ENCODE peak calls at places on chromosomes 2 and 18, in six cellular contexts. V, P, Y, L, K and J are unnamed samples.

GRCh38 chr2:127035212-127035611 is 71.7 kb downstream of the BIN1 start:
- ATAC-seq in L (peak; percentile 99), Y (no peak), K (peak; percentile 53), P (peak; percentile 75), V (peak; percentile 53), J (no peak)

GRCh38 chr2:110206056-110206455 is 1.2 kb upstream of the NPHP1 start:
- ATAC-seq in P (no peak), L (no peak), K (peak; percentile 24), V (peak; percentile 72), Y (no peak), J (no peak)

GRCh38 chr18:33116376-33116775 is 324.1 kb downstream of the CCDC178 start:
- ATAC-seq in Y (no peak), V (no peak), L (no peak), P (no peak), K (no peak), J (no peak)

GRCh38 chr18:22378672-22379282 is 38.9 kb downstream of the CTAGE1 start:
- ATAC-seq in L (peak; percentile 83), Y (peak; percentile 66), V (peak; percentile 75), K (peak; percentile 91), P (peak; percentile 74), J (peak; percentile 43)

GRCh38 chr2:186027922-186028321 is 289.3 kb downstream of the FSIP2 start:
- ATAC-seq in K (no peak), V (no peak), L (peak; percentile 71), P (peak; percentile 84), Y (no peak), J (no peak)

GRCh38 chr2:162056796-162057399 is 17.1 kb downstream of the DPP4 start:
- ATAC-seq in P (no peak), Y (no peak), K (no peak), V (no peak), L (no peak), J (no peak)

GRCh38 chr2:118882693-118883336 is 35.4 kb upstream of the EN1 start:
- ATAC-seq in K (peak; percentile 90), Y (peak; percentile 91), P (peak; percentile 93), V (peak; percentile 93), L (peak; percentile 90), J (peak; percentile 62)

GRCh38 chr2:30915485-30915884 is 108.2 kb upstream of the CAPN13 start:
- ATAC-seq in V (peak; percentile 78), L (peak; percentile 94), Y (peak; percentile 41), K (peak; percentile 90), P (peak; percentile 57), J (no peak)

GRCh38 chr2:113212245-113213060 is 38.7 kb downstream of the PSD4 start:
- ATAC-seq in Y (no peak), K (peak; percentile 59), V (no peak), L (peak; percentile 55), P (no peak), J (peak; percentile 54)

GRCh38 chr2:39728941-39729351 is 50.1 kb downstream of the THUMPD2 start:
- ATAC-seq in Y (no peak), P (peak; percentile 86), V (peak; percentile 86), L (peak; percentile 80), K (peak; percentile 82), J (no peak)

GRCh38 chr2:235030936-235031335 is 79.1 kb downstream of the SH3BP4 start:
- ATAC-seq in P (no peak), L (no peak), Y (no peak), K (no peak), V (no peak), J (no peak)

DNA sequence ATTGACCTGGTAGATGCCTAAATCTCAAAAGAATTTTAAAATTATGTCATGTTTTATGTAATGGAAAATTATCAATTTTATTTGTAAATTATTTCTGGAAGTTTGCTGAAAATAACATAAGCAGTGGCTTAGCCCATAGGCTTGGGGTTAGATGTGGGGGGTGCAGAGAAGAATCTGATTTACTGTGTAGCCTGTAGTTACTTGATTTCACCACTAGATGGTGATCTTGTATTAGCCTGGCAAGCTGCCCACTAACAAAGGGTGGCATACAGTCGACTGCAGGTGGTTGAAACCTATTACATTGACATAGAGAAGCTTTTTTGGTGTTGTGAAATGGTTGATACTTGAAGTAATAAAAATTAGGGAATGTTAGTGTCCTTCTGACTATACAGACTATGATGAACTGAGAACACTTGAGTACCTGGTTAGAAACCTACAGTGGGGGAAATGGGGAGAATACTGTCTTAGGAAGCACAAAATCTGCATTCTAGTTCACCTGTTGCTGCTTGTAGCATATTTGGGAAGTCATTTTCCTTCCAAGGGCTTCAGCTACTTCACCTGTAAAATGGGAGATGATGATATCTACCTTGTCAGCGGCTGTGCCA is 191.0 kb upstream of the LHCGR start:
- ATAC-seq in P (peak; percentile 98), V (peak; percentile 93), L (peak; percentile 97), Y (peak; percentile 81), K (peak; percentile 96), J (peak; percentile 55)
- TF ChIP-seq EP300 in P (no peak), V (no peak), L (no peak), Y (no peak), K (no peak), J (no peak)

GRCh38 chr2:15941970-15942710 is 1.8 kb downstream of the MYCN start:
- ATAC-seq in Y (no peak), P (no peak), L (no peak), V (no peak), K (peak; percentile 24), J (no peak)

GRCh38 chr2:15943914-15944313 is 3.6 kb downstream of the MYCN start:
- ATAC-seq in P (no peak), V (no peak), Y (no peak), L (no peak), K (no peak), J (no peak)

GRCh38 chr2:15944325-15945017 is 4.1 kb downstream of the MYCN start:
- ATAC-seq in K (no peak), L (no peak), P (no peak), V (no peak), Y (no peak), J (no peak)

GRCh38 chr2:15942711-15943345 is 2.5 kb downstream of the MYCN start:
- ATAC-seq in L (no peak), K (no peak), Y (no peak), V (no peak), P (no peak), J (no peak)

GRCh38 chr2:15943378-15943851 is 3.1 kb downstream of the MYCN start:
- ATAC-seq in Y (no peak), L (peak; percentile 21), V (peak; percentile 58), P (no peak), K (no peak), J (no peak)
- TF ChIP-seq CTCF in Y (no peak), L (peak; percentile 72), V (peak; percentile 57), P (peak; percentile 18), K (peak; percentile 32), J (no peak)

GRCh38 chr2:2292381-2292780 is 38.7 kb downstream of the MYT1L start:
- ATAC-seq in L (no peak), P (no peak), Y (no peak), K (no peak), V (no peak), J (no peak)

GRCh38 chr2:2291500-2292260 is 39.4 kb downstream of the MYT1L start:
- ATAC-seq in K (peak; percentile 91), V (peak; percentile 66), L (peak; percentile 94), Y (peak; percentile 44), P (no peak), J (no peak)

GRCh38 chr2:2286592-2286991 is 44.5 kb downstream of the MYT1L start:
- ATAC-seq in V (no peak), L (no peak), K (no peak), Y (no peak), P (no peak), J (no peak)
- TF ChIP-seq EP300 in V (no peak), L (no peak), K (no peak), Y (no peak), P (no peak), J (no peak)

DNA sequence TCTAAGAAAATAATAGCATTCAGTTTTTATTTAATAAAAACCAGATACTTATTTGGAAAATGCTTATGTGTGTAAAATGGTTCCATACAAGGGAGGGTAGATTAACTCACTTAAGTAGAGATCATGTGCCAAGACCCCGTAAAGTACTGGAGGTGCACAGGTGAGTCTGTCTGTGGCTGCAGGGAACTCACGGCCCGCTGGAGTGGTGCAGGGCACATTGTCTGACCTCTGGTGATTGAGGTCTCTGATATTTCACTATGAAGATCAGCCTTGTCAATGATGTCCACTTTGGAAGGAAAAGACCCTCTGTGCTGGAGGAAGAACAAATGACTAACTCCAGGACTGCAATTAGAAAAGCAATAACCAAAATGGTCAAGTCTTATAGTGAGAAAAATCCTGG is 161.5 kb downstream of the TMEM18 start:
- ATAC-seq in K (no peak), L (no peak), Y (no peak), P (no peak), V (no peak), J (no peak)
- TF ChIP-seq CTCF in K (no peak), L (no peak), Y (no peak), P (no peak), V (no peak), J (no peak)

GRCh38 chr18:13176847-13177246 is 41.7 kb upstream of the LDLRAD4 start:
- ATAC-seq in V (no peak), P (no peak), L (no peak), K (no peak), Y (no peak), J (no peak)

GRCh38 chr18:13173573-13173972 is 45.0 kb upstream of the LDLRAD4 start:
- ATAC-seq in P (no peak), V (no peak), L (no peak), K (no peak), Y (no peak), J (no peak)

GRCh38 chr18:13178197-13178596 is 40.4 kb upstream of the LDLRAD4 start:
- ATAC-seq in L (no peak), Y (no peak), V (no peak), K (no peak), P (no peak), J (no peak)

GRCh38 chr18:13175266-13175665 is 43.3 kb upstream of the LDLRAD4 start:
- ATAC-seq in V (peak; percentile 42), L (peak; percentile 45), K (no peak), P (no peak), Y (no peak), J (no peak)

GRCh38 chr18:13175754-13176210 is 42.8 kb upstream of the LDLRAD4 start:
- ATAC-seq in L (peak; percentile 87), K (no peak), Y (no peak), P (peak; percentile 75), V (peak; percentile 26), J (no peak)
- TF ChIP-seq EP300 in L (peak; percentile 84), K (no peak), Y (no peak), P (no peak), V (no peak), J (no peak)

GRCh38 chr2:207311316-207312005 is 145.7 kb upstream of the KLF7 start:
- ATAC-seq in L (peak; percentile 87), K (peak; percentile 77), P (peak; percentile 95), V (peak; percentile 96), Y (peak; percentile 78), J (peak; percentile 89)
- TF ChIP-seq CTCF in L (no peak), K (no peak), P (no peak), V (no peak), Y (peak; percentile 18), J (peak; percentile 6)

GRCh38 chr2:60707750-60708371 is 48.2 kb upstream of the PAPOLG start:
- ATAC-seq in K (peak; percentile 75), V (peak; percentile 73), P (peak; percentile 75), L (peak; percentile 77), Y (peak; percentile 70), J (no peak)

GRCh38 chr2:60708630-60709320 is 47.3 kb upstream of the PAPOLG start:
- ATAC-seq in K (peak; percentile 34), V (peak; percentile 21), P (no peak), Y (no peak), L (peak; percentile 13), J (no peak)

GRCh38 chr2:60706021-60706420 is 50.0 kb upstream of the PAPOLG start:
- ATAC-seq in V (no peak), L (no peak), Y (no peak), K (no peak), P (no peak), J (no peak)

GRCh38 chr2:60710707-60711106 is 45.4 kb upstream of the PAPOLG start:
- ATAC-seq in Y (peak; percentile 64), P (no peak), V (peak; percentile 43), K (no peak), L (peak; percentile 25), J (peak; percentile 57)
- TF ChIP-seq EP300 in Y (no peak), P (no peak), V (no peak), K (no peak), L (no peak), J (no peak)